ENCODE peak calls at places on chromosomes 4 and X, in six cellular contexts. One of them, this sample, is unnamed.

GRCh38 chr4:114599231-114600065 is 841 bp downstream of the UGT8 start:
- DNase-seq in HS-5: no peak
- DNase-seq in activated CD8-positive, alpha-beta T cell treated with anti-CD3 and anti-CD28 coated beads, Interleukin-2, amount 10 ng/mL, durations not matched to agents 7 days and 5 days: no peak
- DNase-seq in foreskin fibroblast: no peak
- DNase-seq in cardiac muscle cell: no peak
- DNase-seq in stromal cell of bone marrow: no peak
- DNase-seq in this sample: no peak

GRCh38 chrX:13570245-13570573 is 808 bp downstream of the EGFL6 start:
- DNase-seq in cardiac muscle cell: no peak
- DNase-seq in HS-5: no peak
- DNase-seq in foreskin fibroblast: no peak
- DNase-seq in stromal cell of bone marrow: no peak
- DNase-seq in activated CD8-positive, alpha-beta T cell treated with anti-CD3 and anti-CD28 coated beads, Interleukin-2, amount 10 ng/mL, durations not matched to agents 7 days and 5 days: no peak
- DNase-seq in this sample: no peak

GRCh38 chr4:80005863-80006262 is 67.2 kb downstream of the ANTXR2 start:
- DNase-seq in activated CD8-positive, alpha-beta T cell treated with anti-CD3 and anti-CD28 coated beads, Interleukin-2, amount 10 ng/mL, durations not matched to agents 7 days and 5 days: no peak
- DNase-seq in foreskin fibroblast: peak; percentile 47
- DNase-seq in stromal cell of bone marrow: no peak
- DNase-seq in HS-5: peak; percentile 26
- DNase-seq in cardiac muscle cell: no peak
- DNase-seq in this sample: no peak

GRCh38 chrX:118058924-118059323 is 57.7 kb downstream of the KLHL13 start:
- DNase-seq in HS-5: no peak
- DNase-seq in stromal cell of bone marrow: no peak
- DNase-seq in activated CD8-positive, alpha-beta T cell treated with anti-CD3 and anti-CD28 coated beads, Interleukin-2, amount 10 ng/mL, durations not matched to agents 7 days and 5 days: no peak
- DNase-seq in cardiac muscle cell: no peak
- DNase-seq in foreskin fibroblast: no peak
- DNase-seq in this sample: no peak

GRCh38 chrX:53642326-53642725 is 44.2 kb downstream of the HUWE1 start:
- DNase-seq in HS-5: no peak
- DNase-seq in activated CD8-positive, alpha-beta T cell treated with anti-CD3 and anti-CD28 coated beads, Interleukin-2, amount 10 ng/mL, durations not matched to agents 7 days and 5 days: no peak
- DNase-seq in cardiac muscle cell: no peak
- DNase-seq in foreskin fibroblast: no peak
- DNase-seq in stromal cell of bone marrow: no peak
- DNase-seq in this sample: no peak

GRCh38 chrX:16511776-16512400 is 138.1 kb upstream of the S100G start:
- DNase-seq in HS-5: no peak
- DNase-seq in stromal cell of bone marrow: no peak
- DNase-seq in activated CD8-positive, alpha-beta T cell treated with anti-CD3 and anti-CD28 coated beads, Interleukin-2, amount 10 ng/mL, durations not matched to agents 7 days and 5 days: no peak
- DNase-seq in cardiac muscle cell: peak; percentile 42
- DNase-seq in foreskin fibroblast: no peak
- DNase-seq in this sample: no peak

GRCh38 chr4:158051401-158052235 is 121.2 kb downstream of the GASK1B start:
- DNase-seq in HS-5: peak; percentile 64
- DNase-seq in cardiac muscle cell: peak; percentile 98
- DNase-seq in foreskin fibroblast: peak; percentile 87
- DNase-seq in activated CD8-positive, alpha-beta T cell treated with anti-CD3 and anti-CD28 coated beads, Interleukin-2, amount 10 ng/mL, durations not matched to agents 7 days and 5 days: no peak
- DNase-seq in stromal cell of bone marrow: peak; percentile 98
- DNase-seq in this sample: peak; percentile 64

GRCh38 chr4:104446431-104446925 is 48.2 kb downstream of the CXXC4 start:
- DNase-seq in foreskin fibroblast: no peak
- DNase-seq in cardiac muscle cell: no peak
- DNase-seq in activated CD8-positive, alpha-beta T cell treated with anti-CD3 and anti-CD28 coated beads, Interleukin-2, amount 10 ng/mL, durations not matched to agents 7 days and 5 days: no peak
- DNase-seq in stromal cell of bone marrow: no peak
- DNase-seq in HS-5: no peak
- DNase-seq in this sample: no peak

GRCh38 chr4:1018147-1019020 is 7.0 kb downstream of the FGFRL1 start:
- DNase-seq in foreskin fibroblast: no peak
- DNase-seq in HS-5: no peak
- DNase-seq in cardiac muscle cell: no peak
- DNase-seq in stromal cell of bone marrow: no peak
- DNase-seq in activated CD8-positive, alpha-beta T cell treated with anti-CD3 and anti-CD28 coated beads, Interleukin-2, amount 10 ng/mL, durations not matched to agents 7 days and 5 days: no peak
- DNase-seq in this sample: no peak

GRCh38 chr4:186092296-186092695 is 12.2 kb upstream of the FAM149A start:
- DNase-seq in activated CD8-positive, alpha-beta T cell treated with anti-CD3 and anti-CD28 coated beads, Interleukin-2, amount 10 ng/mL, durations not matched to agents 7 days and 5 days: no peak
- DNase-seq in cardiac muscle cell: no peak
- DNase-seq in stromal cell of bone marrow: no peak
- DNase-seq in foreskin fibroblast: no peak
- DNase-seq in HS-5: no peak
- DNase-seq in this sample: no peak

GRCh38 chr4:2423066-2423465 is 4.3 kb downstream of the CFAP99 start:
- DNase-seq in foreskin fibroblast: no peak
- DNase-seq in activated CD8-positive, alpha-beta T cell treated with anti-CD3 and anti-CD28 coated beads, Interleukin-2, amount 10 ng/mL, durations not matched to agents 7 days and 5 days: no peak
- DNase-seq in stromal cell of bone marrow: no peak
- DNase-seq in cardiac muscle cell: no peak
- DNase-seq in HS-5: no peak
- DNase-seq in this sample: no peak

GRCh38 chr4:48409203-48409602 is 67.9 kb downstream of the SLAIN2 start:
- DNase-seq in HS-5: no peak
- DNase-seq in activated CD8-positive, alpha-beta T cell treated with anti-CD3 and anti-CD28 coated beads, Interleukin-2, amount 10 ng/mL, durations not matched to agents 7 days and 5 days: no peak
- DNase-seq in stromal cell of bone marrow: no peak
- DNase-seq in foreskin fibroblast: no peak
- DNase-seq in cardiac muscle cell: no peak
- DNase-seq in this sample: no peak

GRCh38 chrX:10615931-10616780 is 4.2 kb downstream of the MID1 start:
- DNase-seq in activated CD8-positive, alpha-beta T cell treated with anti-CD3 and anti-CD28 coated beads, Interleukin-2, amount 10 ng/mL, durations not matched to agents 7 days and 5 days: peak; percentile 21
- DNase-seq in cardiac muscle cell: peak; percentile 71
- DNase-seq in HS-5: no peak
- DNase-seq in stromal cell of bone marrow: no peak
- DNase-seq in foreskin fibroblast: peak; percentile 41
- DNase-seq in this sample: no peak

GRCh38 chr4:72496119-72496518 is 72.9 kb downstream of the ADAMTS3 start:
- DNase-seq in stromal cell of bone marrow: no peak
- DNase-seq in HS-5: no peak
- DNase-seq in activated CD8-positive, alpha-beta T cell treated with anti-CD3 and anti-CD28 coated beads, Interleukin-2, amount 10 ng/mL, durations not matched to agents 7 days and 5 days: no peak
- DNase-seq in foreskin fibroblast: no peak
- DNase-seq in cardiac muscle cell: peak; percentile 3
- DNase-seq in this sample: no peak

GRCh38 chrX:13646154-13646549 is 6.8 kb upstream of the TCEANC start:
- DNase-seq in HS-5: no peak
- DNase-seq in stromal cell of bone marrow: no peak
- DNase-seq in foreskin fibroblast: peak; percentile 47
- DNase-seq in cardiac muscle cell: peak; percentile 75
- DNase-seq in activated CD8-positive, alpha-beta T cell treated with anti-CD3 and anti-CD28 coated beads, Interleukin-2, amount 10 ng/mL, durations not matched to agents 7 days and 5 days: peak; percentile 55
- DNase-seq in this sample: peak; percentile 26

GRCh38 chr4:38468491-38468890 is 195.5 kb upstream of the KLF3 start:
- DNase-seq in foreskin fibroblast: no peak
- DNase-seq in cardiac muscle cell: no peak
- DNase-seq in HS-5: no peak
- DNase-seq in activated CD8-positive, alpha-beta T cell treated with anti-CD3 and anti-CD28 coated beads, Interleukin-2, amount 10 ng/mL, durations not matched to agents 7 days and 5 days: no peak
- DNase-seq in stromal cell of bone marrow: no peak
- DNase-seq in this sample: no peak

GRCh38 chrX:122934131-122934530 is 249.9 kb upstream of the GRIA3 start:
- DNase-seq in cardiac muscle cell: no peak
- DNase-seq in stromal cell of bone marrow: no peak
- DNase-seq in activated CD8-positive, alpha-beta T cell treated with anti-CD3 and anti-CD28 coated beads, Interleukin-2, amount 10 ng/mL, durations not matched to agents 7 days and 5 days: no peak
- DNase-seq in HS-5: no peak
- DNase-seq in foreskin fibroblast: no peak
- DNase-seq in this sample: no peak

GRCh38 chr4:173413043-173413442 is 14.1 kb upstream of the SCRG1 start:
- DNase-seq in HS-5: no peak
- DNase-seq in activated CD8-positive, alpha-beta T cell treated with anti-CD3 and anti-CD28 coated beads, Interleukin-2, amount 10 ng/mL, durations not matched to agents 7 days and 5 days: no peak
- DNase-seq in foreskin fibroblast: peak; percentile 60
- DNase-seq in stromal cell of bone marrow: no peak
- DNase-seq in cardiac muscle cell: peak; percentile 92
- DNase-seq in this sample: no peak

GRCh38 chr4:887034-887763 is 44.9 kb downstream of the GAK start:
- DNase-seq in cardiac muscle cell: no peak
- DNase-seq in activated CD8-positive, alpha-beta T cell treated with anti-CD3 and anti-CD28 coated beads, Interleukin-2, amount 10 ng/mL, durations not matched to agents 7 days and 5 days: no peak
- DNase-seq in HS-5: no peak
- DNase-seq in stromal cell of bone marrow: no peak
- DNase-seq in foreskin fibroblast: no peak
- DNase-seq in this sample: no peak

GRCh38 chrX:108091878-108092291 is 307 bp downstream of the ATG4A start:
- DNase-seq in stromal cell of bone marrow: no peak
- DNase-seq in foreskin fibroblast: no peak
- DNase-seq in cardiac muscle cell: no peak
- DNase-seq in activated CD8-positive, alpha-beta T cell treated with anti-CD3 and anti-CD28 coated beads, Interleukin-2, amount 10 ng/mL, durations not matched to agents 7 days and 5 days: no peak
- DNase-seq in HS-5: no peak
- DNase-seq in this sample: no peak

GRCh38 chr4:112889619-112890294 is 159.7 kb upstream of the ANK2 start:
- DNase-seq in HS-5: peak; percentile 86
- DNase-seq in stromal cell of bone marrow: peak; percentile 90
- DNase-seq in foreskin fibroblast: peak; percentile 82
- DNase-seq in activated CD8-positive, alpha-beta T cell treated with anti-CD3 and anti-CD28 coated beads, Interleukin-2, amount 10 ng/mL, durations not matched to agents 7 days and 5 days: no peak
- DNase-seq in cardiac muscle cell: peak; percentile 91
- DNase-seq in this sample: no peak

GRCh38 chr4:76943129-76943620 is 6.4 kb upstream of the SEPTIN11 start:
- DNase-seq in stromal cell of bone marrow: no peak
- DNase-seq in cardiac muscle cell: peak; percentile 84
- DNase-seq in foreskin fibroblast: peak; percentile 42
- DNase-seq in HS-5: peak; percentile 53
- DNase-seq in activated CD8-positive, alpha-beta T cell treated with anti-CD3 and anti-CD28 coated beads, Interleukin-2, amount 10 ng/mL, durations not matched to agents 7 days and 5 days: no peak
- DNase-seq in this sample: no peak

GRCh38 chrX:129665916-129666644 is 11.3 kb upstream of the APLN start:
- DNase-seq in HS-5: peak; percentile 82
- DNase-seq in activated CD8-positive, alpha-beta T cell treated with anti-CD3 and anti-CD28 coated beads, Interleukin-2, amount 10 ng/mL, durations not matched to agents 7 days and 5 days: no peak
- DNase-seq in cardiac muscle cell: peak; percentile 84
- DNase-seq in foreskin fibroblast: peak; percentile 68
- DNase-seq in stromal cell of bone marrow: peak; percentile 63
- DNase-seq in this sample: peak; percentile 58

GRCh38 chr4:138347561-138347960 is 105.4 kb upstream of the SLC7A11 start:
- DNase-seq in cardiac muscle cell: no peak
- DNase-seq in activated CD8-positive, alpha-beta T cell treated with anti-CD3 and anti-CD28 coated beads, Interleukin-2, amount 10 ng/mL, durations not matched to agents 7 days and 5 days: no peak
- DNase-seq in foreskin fibroblast: no peak
- DNase-seq in HS-5: no peak
- DNase-seq in stromal cell of bone marrow: no peak
- DNase-seq in this sample: no peak

GRCh38 chr4:15238720-15239119 is 189.1 kb upstream of the C1QTNF7 start:
- DNase-seq in cardiac muscle cell: peak; percentile 68
- DNase-seq in activated CD8-positive, alpha-beta T cell treated with anti-CD3 and anti-CD28 coated beads, Interleukin-2, amount 10 ng/mL, durations not matched to agents 7 days and 5 days: peak; percentile 44
- DNase-seq in foreskin fibroblast: no peak
- DNase-seq in HS-5: no peak
- DNase-seq in stromal cell of bone marrow: no peak
- DNase-seq in this sample: peak; percentile 70

GRCh38 chr4:54971474-54971950 is 153.9 kb downstream of the KDR start:
- DNase-seq in activated CD8-positive, alpha-beta T cell treated with anti-CD3 and anti-CD28 coated beads, Interleukin-2, amount 10 ng/mL, durations not matched to agents 7 days and 5 days: peak; percentile 25
- DNase-seq in stromal cell of bone marrow: peak; percentile 22
- DNase-seq in foreskin fibroblast: peak; percentile 29
- DNase-seq in HS-5: peak; percentile 47
- DNase-seq in cardiac muscle cell: peak; percentile 74
- DNase-seq in this sample: peak; percentile 32

GRCh38 chr4:38757945-38758344 is 24.8 kb downstream of the TLR10 start:
- DNase-seq in foreskin fibroblast: no peak
- DNase-seq in HS-5: no peak
- DNase-seq in cardiac muscle cell: no peak
- DNase-seq in stromal cell of bone marrow: no peak
- DNase-seq in activated CD8-positive, alpha-beta T cell treated with anti-CD3 and anti-CD28 coated beads, Interleukin-2, amount 10 ng/mL, durations not matched to agents 7 days and 5 days: no peak
- DNase-seq in this sample: no peak

GRCh38 chr4:186685744-186686143 is 37.9 kb downstream of the FAT1 start:
- DNase-seq in cardiac muscle cell: peak; percentile 84
- DNase-seq in foreskin fibroblast: peak; percentile 73
- DNase-seq in HS-5: peak; percentile 69
- DNase-seq in activated CD8-positive, alpha-beta T cell treated with anti-CD3 and anti-CD28 coated beads, Interleukin-2, amount 10 ng/mL, durations not matched to agents 7 days and 5 days: no peak
- DNase-seq in stromal cell of bone marrow: peak; percentile 54
- DNase-seq in this sample: peak; percentile 61

GRCh38 chr4:87130985-87131753 is 89.2 kb downstream of the KLHL8 start:
- DNase-seq in cardiac muscle cell: no peak
- DNase-seq in activated CD8-positive, alpha-beta T cell treated with anti-CD3 and anti-CD28 coated beads, Interleukin-2, amount 10 ng/mL, durations not matched to agents 7 days and 5 days: no peak
- DNase-seq in foreskin fibroblast: no peak
- DNase-seq in HS-5: no peak
- DNase-seq in stromal cell of bone marrow: no peak
- DNase-seq in this sample: no peak

GRCh38 chr4:55386073-55386472 is 9.7 kb upstream of the TMEM165 start:
- DNase-seq in cardiac muscle cell: peak; percentile 46
- DNase-seq in activated CD8-positive, alpha-beta T cell treated with anti-CD3 and anti-CD28 coated beads, Interleukin-2, amount 10 ng/mL, durations not matched to agents 7 days and 5 days: peak; percentile 26
- DNase-seq in HS-5: no peak
- DNase-seq in stromal cell of bone marrow: no peak
- DNase-seq in foreskin fibroblast: no peak
- DNase-seq in this sample: no peak

GRCh38 chrX:44101300-44101699 is 128.1 kb upstream of the NDP start:
- DNase-seq in activated CD8-positive, alpha-beta T cell treated with anti-CD3 and anti-CD28 coated beads, Interleukin-2, amount 10 ng/mL, durations not matched to agents 7 days and 5 days: no peak
- DNase-seq in HS-5: no peak
- DNase-seq in cardiac muscle cell: peak; percentile 1
- DNase-seq in stromal cell of bone marrow: no peak
- DNase-seq in foreskin fibroblast: no peak
- DNase-seq in this sample: no peak

GRCh38 chr4:98046665-98047064 is 96.6 kb downstream of the STPG2 start:
- DNase-seq in stromal cell of bone marrow: no peak
- DNase-seq in cardiac muscle cell: no peak
- DNase-seq in HS-5: no peak
- DNase-seq in foreskin fibroblast: no peak
- DNase-seq in activated CD8-positive, alpha-beta T cell treated with anti-CD3 and anti-CD28 coated beads, Interleukin-2, amount 10 ng/mL, durations not matched to agents 7 days and 5 days: no peak
- DNase-seq in this sample: no peak

GRCh38 chr4:136203199-136203598 is 1329.1 kb downstream of the PCDH18 start:
- DNase-seq in activated CD8-positive, alpha-beta T cell treated with anti-CD3 and anti-CD28 coated beads, Interleukin-2, amount 10 ng/mL, durations not matched to agents 7 days and 5 days: no peak
- DNase-seq in foreskin fibroblast: no peak
- DNase-seq in stromal cell of bone marrow: no peak
- DNase-seq in HS-5: no peak
- DNase-seq in cardiac muscle cell: no peak
- DNase-seq in this sample: no peak

GRCh38 chr4:173194175-173194574 is 25.6 kb downstream of the GALNT7 start:
- DNase-seq in stromal cell of bone marrow: no peak
- DNase-seq in foreskin fibroblast: no peak
- DNase-seq in activated CD8-positive, alpha-beta T cell treated with anti-CD3 and anti-CD28 coated beads, Interleukin-2, amount 10 ng/mL, durations not matched to agents 7 days and 5 days: no peak
- DNase-seq in cardiac muscle cell: no peak
- DNase-seq in HS-5: no peak
- DNase-seq in this sample: no peak

GRCh38 chr4:38572798-38573197 is 91.2 kb upstream of the KLF3 start:
- DNase-seq in HS-5: no peak
- DNase-seq in activated CD8-positive, alpha-beta T cell treated with anti-CD3 and anti-CD28 coated beads, Interleukin-2, amount 10 ng/mL, durations not matched to agents 7 days and 5 days: no peak
- DNase-seq in stromal cell of bone marrow: no peak
- DNase-seq in foreskin fibroblast: no peak
- DNase-seq in cardiac muscle cell: peak; percentile 51
- DNase-seq in this sample: no peak

GRCh38 chr4:2059034-2059725 is at the start of gene NAT8L:
- DNase-seq in activated CD8-positive, alpha-beta T cell treated with anti-CD3 and anti-CD28 coated beads, Interleukin-2, amount 10 ng/mL, durations not matched to agents 7 days and 5 days: no peak
- DNase-seq in foreskin fibroblast: no peak
- DNase-seq in cardiac muscle cell: peak; percentile 27
- DNase-seq in HS-5: no peak
- DNase-seq in stromal cell of bone marrow: no peak
- DNase-seq in this sample: no peak

This sample was measured in hepatic stellate cell.